ENCODE peak calls at places on chromosomes 5 and 9, in five cellular contexts. S is fibroblast of lung, G is PC-3, J is astrocyte, D is hepatocyte. R is an unnamed sample. For H4K20me1 and H3K4me1, the result is how much of the 10 kb centered on the place peaks cover.

GRCh38 chr9:69971643-69972449 is 71.8 kb upstream of the MAMDC2 start:
- DNase-seq in S (peak), G (peak), J (peak), D (peak), R (no peak)

GRCh38 chr9:105178106-105178505 is 66.3 kb upstream of the SLC44A1 start:
- DNase-seq in S (no peak), G (no peak), J (no peak), D (no peak), R (no peak)

GRCh38 chr9:137757613-137758029 is 120.0 kb upstream of the CACNA1B start:
- DNase-seq in S (peak), G (peak), J (peak), D (no peak), R (peak)

GRCh38 chr5:111127453-111128195 is 35.5 kb downstream of the WDR36 start:
- DNase-seq in S (no peak), G (peak), J (no peak), D (no peak), R (no peak)

GRCh38 chr5:61295365-61295764 is 36.7 kb upstream of the ZSWIM6 start:
- DNase-seq in S (no peak), G (no peak), J (no peak), D (no peak), R (no peak)

GRCh38 chr5:104817127-104817526 is 1254.5 kb upstream of the NUDT12 start:
- DNase-seq in S (no peak), G (peak), J (no peak), D (no peak), R (no peak)

GRCh38 chr5:171906171-171906570 is 100.3 kb downstream of the FBXW11 start:
- DNase-seq in S (no peak), G (no peak), J (no peak), D (no peak), R (no peak)

GRCh38 chr5:89211836-89212235 is 328.9 kb upstream of the MEF2C start:
- DNase-seq in S (peak), G (peak), J (peak), D (no peak), R (peak)

GRCh38 chr9:134621558-134622110 is 20.0 kb upstream of the COL5A1 start:
- DNase-seq in S (no peak), G (no peak), J (no peak), D (no peak), R (no peak)

GRCh38 chr9:10366171-10366779 is 246.5 kb downstream of the PTPRD start:
- DNase-seq in S (peak), G (peak), J (peak), D (peak), R (peak)

GRCh38 chr5:90783460-90784333 is 225.1 kb downstream of the ADGRV1 start:
- DNase-seq in S (peak), G (peak), J (peak), D (peak), R (no peak)

GRCh38 chr5:169197343-169197742 is 103.6 kb downstream of the SLIT3 start:
- DNase-seq in S (no peak), G (peak), J (no peak), D (peak), R (no peak)

GRCh38 chr5:127409923-127410675 is 107.3 kb upstream of the PRRC1 start:
- DNase-seq in S (no peak), G (no peak), J (no peak), D (no peak), R (no peak)

GRCh38 chr9:110081395-110081794 is 126.6 kb downstream of the C9orf152 start:
- DNase-seq in S (peak), G (no peak), J (peak), D (no peak), R (no peak)

GRCh38 chr5:98705841-98706240 is 67.6 kb upstream of the RGMB start:
- DNase-seq in S (peak), G (peak), J (peak), D (no peak), R (no peak)

GRCh38 chr9:94287877-94288513 is 28.9 kb downstream of the ZNF169 start:
- DNase-seq in S (no peak), G (no peak), J (no peak), D (no peak), R (no peak)
- H3K27ac ChIP-seq in S (no peak), G (no peak), J (no peak), D (no peak), R (no peak)

DNA sequence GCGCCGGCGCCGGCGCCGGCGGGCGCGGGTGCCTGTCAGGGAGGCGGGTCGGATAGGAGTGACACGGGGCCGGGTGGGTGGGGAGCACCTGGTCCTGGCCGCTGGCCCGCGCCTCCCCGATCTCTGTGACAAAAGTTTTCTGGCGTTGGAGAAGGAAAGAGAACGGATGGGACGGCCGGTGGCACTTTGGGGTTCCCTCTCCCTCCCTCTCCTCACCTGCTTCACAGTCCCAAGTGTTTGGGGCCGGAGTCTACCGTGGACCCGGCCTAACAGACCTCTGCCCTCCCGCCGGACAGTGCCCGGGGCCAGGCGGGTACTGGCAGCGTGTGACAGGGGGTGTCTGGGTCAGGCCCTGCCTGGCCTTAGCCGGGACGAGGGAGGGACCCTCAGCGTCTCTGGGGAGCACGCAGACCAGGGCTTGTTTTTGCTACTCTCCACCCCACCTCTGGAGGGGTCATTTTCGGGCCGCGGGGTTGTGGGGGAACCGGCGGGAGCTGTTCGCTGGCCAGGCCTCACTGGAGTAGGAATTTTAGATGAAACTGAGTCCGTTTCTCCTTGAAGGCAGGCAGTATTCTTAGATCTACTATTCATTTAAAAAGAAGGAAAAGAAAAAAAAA is 1.7 kb downstream of the PRDM6 start:
- DNase-seq in S (no peak), G (no peak), J (no peak), D (no peak), R (peak)
- H4K20me1 ChIP-seq in S (under half), G (under half), J (under half), D (under half), R (under half)

GRCh38 chr5:1502046-1502736 is 21.6 kb downstream of the LPCAT1 start:
- DNase-seq in S (no peak), G (no peak), J (no peak), D (no peak), R (no peak)
- H3K4me1 ChIP-seq in S (under half), G (under half), J (under half), D (under half), R (under half)

GRCh38 chr9:130226112-130226511 is 39.4 kb upstream of the HMCN2 start:
- DNase-seq in S (no peak), G (no peak), J (no peak), D (no peak), R (peak)

GRCh38 chr9:130227833-130228232 is 37.7 kb upstream of the HMCN2 start:
- DNase-seq in S (no peak), G (no peak), J (no peak), D (no peak), R (no peak)

GRCh38 chr9:130225586-130225985 is 40.0 kb upstream of the HMCN2 start:
- DNase-seq in S (no peak), G (no peak), J (no peak), D (no peak), R (peak)

GRCh38 chr9:130222833-130223232 is 42.7 kb upstream of the HMCN2 start:
- DNase-seq in S (no peak), G (no peak), J (no peak), D (peak), R (peak)

DNA sequence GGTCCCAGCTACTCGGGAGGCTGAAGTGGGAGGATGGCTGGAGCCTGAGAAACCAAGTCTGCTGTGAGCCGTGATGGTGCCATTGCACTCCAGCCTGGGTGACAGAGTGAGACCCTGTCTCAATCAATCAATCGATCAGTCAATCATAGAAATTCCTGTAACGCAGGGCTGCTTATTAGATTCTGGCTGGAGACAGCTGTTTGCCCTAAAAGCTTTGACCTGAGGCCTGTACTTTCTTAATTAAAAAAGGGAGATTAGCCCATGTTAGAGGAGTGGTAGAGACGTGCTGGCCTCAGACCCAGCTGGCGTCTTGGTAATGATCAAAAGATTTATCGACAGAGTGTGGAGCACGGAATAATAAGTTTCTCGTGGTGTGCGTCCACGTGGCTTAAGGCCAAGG is 40.5 kb upstream of the HMCN2 start:
- DNase-seq in S (no peak), G (no peak), J (no peak), D (no peak), R (no peak)
- H3K27ac ChIP-seq in S (no peak), G (no peak), J (no peak), D (no peak), R (no peak)

GRCh38 chr9:89467278-89467625 is 30.7 kb downstream of the SEMA4D start:
- DNase-seq in S (no peak), G (no peak), J (no peak), D (no peak), R (peak)
- H4K20me1 ChIP-seq in S (under half), G (under half), J (under half), D (under half), R (under half)

GRCh38 chr5:35783551-35783950 is 73.1 kb upstream of the IL7R start:
- DNase-seq in S (no peak), G (no peak), J (no peak), D (no peak), R (no peak)
- H3K4me1 ChIP-seq in S (under half), G (under half), J (under half), D (under half), R (under half)